ENCODE peak calls at places on chromosomes 4 and X, in seven cellular contexts. K is NCI-H2081, Z is NCI-H774, P is anterior cingulate cortex, N is caudate nucleus, D is glutamatergic neuron, A is occipital lobe. V is an unnamed sample.

GRCh38 chrX:109830704-109831206 is 97.7 kb upstream of the ACSL4 start:
- DNase-seq in K (no peak), Z (no peak), P (no peak), N (no peak), D (no peak), A (no peak), V (no peak)

GRCh38 chrX:74419861-74420193 is 1.5 kb upstream of the SLC16A2 start:
- DNase-seq in K (no peak), Z (no peak), P (no peak), N (peak), D (peak), A (no peak), V (peak)

GRCh38 chr4:123922847-123923246 is 526.3 kb downstream of the SPRY1 start:
- DNase-seq in K (no peak), Z (no peak), P (no peak), N (no peak), D (no peak), A (no peak), V (no peak)

GRCh38 chrX:17788956-17789562 is 51.8 kb downstream of the SCML1 start:
- DNase-seq in K (no peak), Z (no peak), P (no peak), N (no peak), D (no peak), A (no peak), V (no peak)

GRCh38 chrX:100410083-100410590 is at the start of gene PCDH19:
- DNase-seq in K (peak), Z (peak), P (peak), N (peak), D (peak), A (peak), V (peak)

GRCh38 chrX:108312938-108313337 is 125.3 kb downstream of the COL4A6 start:
- DNase-seq in K (peak), Z (no peak), P (no peak), N (no peak), D (peak), A (no peak), V (no peak)

GRCh38 chr4:25029479-25030282 is 1.1 kb downstream of the LGI2 start:
- DNase-seq in K (peak), Z (no peak), P (no peak), N (no peak), D (no peak), A (no peak), V (peak)

GRCh38 chr4:57064811-57065711 is 45.1 kb downstream of the IGFBP7 start:
- DNase-seq in K (no peak), Z (no peak), P (no peak), N (no peak), D (no peak), A (no peak), V (no peak)

GRCh38 chr4:170243662-170244288 is 154.0 kb upstream of the AADAT start:
- DNase-seq in K (no peak), Z (no peak), P (no peak), N (no peak), D (no peak), A (no peak), V (no peak)

GRCh38 chrX:119721487-119721886 is 28.5 kb upstream of the SEPTIN6 start:
- DNase-seq in K (no peak), Z (no peak), P (no peak), N (no peak), D (no peak), A (no peak), V (no peak)

GRCh38 chr4:48269861-48270515 is 350 bp upstream of the TEC start:
- DNase-seq in K (peak), Z (peak), P (peak), N (peak), D (peak), A (peak), V (peak)

GRCh38 chr4:40482985-40483647 is 146.5 kb downstream of the RBM47 start:
- DNase-seq in K (no peak), Z (peak), P (no peak), N (no peak), D (peak), A (no peak), V (peak)